ENCODE peak calls at places on chromosome 21, in seven cellular contexts. E, I, O, A, B, U and H are unnamed samples.

GRCh38 chr21:18467715-18468114 is 64.1 kb upstream of the TMPRSS15 start:
- DNase-seq in E (no peak), I (no peak), O (no peak), A (no peak), B (peak; percentile 22), U (no peak), H (no peak)

GRCh38 chr21:45536301-45537081 is 5.7 kb downstream of the SLC19A1 start:
- DNase-seq in E (peak; percentile 43), I (no peak), O (no peak), A (peak; percentile 39), B (no peak), U (no peak), H (no peak)

GRCh38 chr21:39319814-39320332 is 6.4 kb upstream of the BRWD1 start:
- DNase-seq in E (no peak), I (no peak), O (no peak), A (no peak), B (no peak), U (peak; percentile 52), H (no peak)

GRCh38 chr21:38273745-38274544 is 17.2 kb downstream of the KCNJ15 start:
- DNase-seq in E (no peak), I (no peak), O (no peak), A (no peak), B (no peak), U (peak; percentile 57), H (no peak)

GRCh38 chr21:42358261-42358660 is 7.5 kb upstream of the TFF2 start:
- DNase-seq in E (no peak), I (no peak), O (no peak), A (no peak), B (no peak), U (no peak), H (no peak)

GRCh38 chr21:35855463-35855862 is 204.9 kb downstream of the SETD4 start:
- DNase-seq in E (no peak), I (no peak), O (no peak), A (no peak), B (no peak), U (no peak), H (no peak)

GRCh38 chr21:46060596-46061061 is 37.3 kb upstream of the COL6A2 start:
- DNase-seq in E (peak; percentile 49), I (no peak), O (no peak), A (no peak), B (no peak), U (peak; percentile 89), H (no peak)

GRCh38 chr21:40678681-40679284 is 168.2 kb downstream of the DSCAM start:
- DNase-seq in E (no peak), I (no peak), O (no peak), A (no peak), B (no peak), U (no peak), H (no peak)

GRCh38 chr21:28181730-28182129 is 810.9 kb downstream of the LTN1 start:
- DNase-seq in E (no peak), I (no peak), O (no peak), A (no peak), B (no peak), U (no peak), H (no peak)

GRCh38 chr21:30924171-30924680 is 42.8 kb upstream of the KRTAP11-1 start:
- DNase-seq in E (no peak), I (no peak), O (no peak), A (no peak), B (no peak), U (no peak), H (no peak)

GRCh38 chr21:38323721-38324591 is 67.2 kb downstream of the KCNJ15 start:
- DNase-seq in E (no peak), I (no peak), O (no peak), A (no peak), B (no peak), U (peak; percentile 89), H (no peak)

GRCh38 chr21:34115160-34115559 is 41.8 kb downstream of the MRPS6 start:
- DNase-seq in E (no peak), I (no peak), O (no peak), A (no peak), B (no peak), U (no peak), H (no peak)

GRCh38 chr21:45019887-45020537 is 54.4 kb upstream of the ADARB1 start:
- DNase-seq in E (no peak), I (no peak), O (no peak), A (no peak), B (no peak), U (no peak), H (no peak)

GRCh38 chr21:33135925-33136324 is 66.0 kb downstream of the OLIG1 start:
- DNase-seq in E (no peak), I (no peak), O (no peak), A (no peak), B (no peak), U (no peak), H (no peak)

GRCh38 chr21:36902793-36903192 is 63.7 kb downstream of the HLCS start:
- DNase-seq in E (no peak), I (no peak), O (no peak), A (no peak), B (no peak), U (no peak), H (no peak)

GRCh38 chr21:17436626-17437111 is 76.2 kb upstream of the CXADR start:
- DNase-seq in E (no peak), I (no peak), O (no peak), A (no peak), B (no peak), U (no peak), H (no peak)

GRCh38 chr21:42521384-42521783 is 7.7 kb downstream of the SLC37A1 start:
- DNase-seq in E (no peak), I (no peak), O (no peak), A (no peak), B (no peak), U (no peak), H (no peak)

GRCh38 chr21:45326169-45326833 is 38.6 kb upstream of the POFUT2 start:
- DNase-seq in E (peak; percentile 39), I (no peak), O (no peak), A (no peak), B (no peak), U (no peak), H (no peak)